ENCODE peak calls at places on chromosomes 5 and 9, in eight cellular contexts. One of them, this sample, is unnamed.

GRCh38 chr9:79524266-79524665 is 47.5 kb upstream of the TLE4 start:
- DNase-seq in NAMALWA: no peak
- DNase-seq in endothelial cell: no peak
- DNase-seq in CD8-positive, alpha-beta T cell: no peak
- DNase-seq in psoas muscle: no peak
- DNase-seq in heart right ventricle: no peak
- DNase-seq in GDM1: no peak
- DNase-seq in aorta: no peak
- DNase-seq in this sample: no peak

GRCh38 chr5:122102825-122103224 is 24.8 kb upstream of the LOX start:
- DNase-seq in NAMALWA: no peak
- DNase-seq in endothelial cell: no peak
- DNase-seq in CD8-positive, alpha-beta T cell: no peak
- DNase-seq in psoas muscle: no peak
- DNase-seq in heart right ventricle: no peak
- DNase-seq in GDM1: no peak
- DNase-seq in aorta: no peak
- DNase-seq in this sample: no peak

GRCh38 chr5:5065472-5065871 is 74.7 kb upstream of the ADAMTS16 start:
- DNase-seq in NAMALWA: no peak
- DNase-seq in endothelial cell: no peak
- DNase-seq in CD8-positive, alpha-beta T cell: no peak
- DNase-seq in psoas muscle: no peak
- DNase-seq in heart right ventricle: no peak
- DNase-seq in GDM1: no peak
- DNase-seq in aorta: no peak
- DNase-seq in this sample: no peak

GRCh38 chr5:128773378-128773777 is 191.9 kb upstream of the SLC27A6 start:
- DNase-seq in NAMALWA: no peak
- DNase-seq in endothelial cell: no peak
- DNase-seq in CD8-positive, alpha-beta T cell: no peak
- DNase-seq in psoas muscle: no peak
- DNase-seq in heart right ventricle: no peak
- DNase-seq in GDM1: no peak
- DNase-seq in aorta: no peak
- DNase-seq in this sample: no peak

GRCh38 chr9:134553061-134553891 is 88.3 kb upstream of the COL5A1 start:
- DNase-seq in NAMALWA: no peak
- DNase-seq in endothelial cell: no peak
- DNase-seq in CD8-positive, alpha-beta T cell: no peak
- DNase-seq in psoas muscle: no peak
- DNase-seq in heart right ventricle: no peak
- DNase-seq in GDM1: no peak
- DNase-seq in aorta: no peak
- DNase-seq in this sample: no peak

GRCh38 chr9:135887021-135887507 is 20.3 kb downstream of the CAMSAP1 start:
- DNase-seq in NAMALWA: no peak
- DNase-seq in endothelial cell: no peak
- DNase-seq in CD8-positive, alpha-beta T cell: no peak
- DNase-seq in psoas muscle: peak; percentile 71
- DNase-seq in heart right ventricle: peak; percentile 61
- DNase-seq in GDM1: peak; percentile 60
- DNase-seq in aorta: peak; percentile 57
- DNase-seq in this sample: no peak

GRCh38 chr5:169088032-169088726 is 212.8 kb downstream of the SLIT3 start:
- DNase-seq in NAMALWA: no peak
- DNase-seq in endothelial cell: no peak
- DNase-seq in CD8-positive, alpha-beta T cell: no peak
- DNase-seq in psoas muscle: no peak
- DNase-seq in heart right ventricle: no peak
- DNase-seq in GDM1: no peak
- DNase-seq in aorta: no peak
- DNase-seq in this sample: no peak

GRCh38 chr5:174692381-174692780 is 32.0 kb upstream of the MSX2 start:
- DNase-seq in NAMALWA: no peak
- DNase-seq in endothelial cell: no peak
- DNase-seq in CD8-positive, alpha-beta T cell: no peak
- DNase-seq in psoas muscle: no peak
- DNase-seq in heart right ventricle: no peak
- DNase-seq in GDM1: no peak
- DNase-seq in aorta: no peak
- DNase-seq in this sample: no peak

GRCh38 chr9:82302968-82303655 is 314.5 kb downstream of the SPATA31D1 start:
- DNase-seq in NAMALWA: no peak
- DNase-seq in endothelial cell: no peak
- DNase-seq in CD8-positive, alpha-beta T cell: no peak
- DNase-seq in psoas muscle: no peak
- DNase-seq in heart right ventricle: no peak
- DNase-seq in GDM1: no peak
- DNase-seq in aorta: no peak
- DNase-seq in this sample: no peak

GRCh38 chr9:78030553-78031270 is 899 bp downstream of the GNAQ start:
- DNase-seq in NAMALWA: no peak
- DNase-seq in endothelial cell: peak; percentile 58
- DNase-seq in CD8-positive, alpha-beta T cell: peak; percentile 69
- DNase-seq in psoas muscle: peak; percentile 67
- DNase-seq in heart right ventricle: peak; percentile 50
- DNase-seq in GDM1: peak; percentile 49
- DNase-seq in aorta: peak; percentile 78
- DNase-seq in this sample: peak; percentile 30

GRCh38 chr5:177176175-177176704 is 42.7 kb downstream of the NSD1 start:
- DNase-seq in NAMALWA: peak; percentile 26
- DNase-seq in endothelial cell: no peak
- DNase-seq in CD8-positive, alpha-beta T cell: no peak
- DNase-seq in psoas muscle: no peak
- DNase-seq in heart right ventricle: no peak
- DNase-seq in GDM1: no peak
- DNase-seq in aorta: no peak
- DNase-seq in this sample: no peak

GRCh38 chr9:114518599-114519022 is 13.3 kb upstream of the WHRN start:
- DNase-seq in NAMALWA: peak; percentile 14
- DNase-seq in endothelial cell: no peak
- DNase-seq in CD8-positive, alpha-beta T cell: no peak
- DNase-seq in psoas muscle: no peak
- DNase-seq in heart right ventricle: no peak
- DNase-seq in GDM1: no peak
- DNase-seq in aorta: no peak
- DNase-seq in this sample: no peak

GRCh38 chr5:171449426-171449825 is 30.0 kb downstream of the FGF18 start:
- DNase-seq in NAMALWA: no peak
- DNase-seq in endothelial cell: no peak
- DNase-seq in CD8-positive, alpha-beta T cell: no peak
- DNase-seq in psoas muscle: no peak
- DNase-seq in heart right ventricle: no peak
- DNase-seq in GDM1: no peak
- DNase-seq in aorta: no peak
- DNase-seq in this sample: no peak

GRCh38 chr9:113614843-113615648 is 151.5 kb downstream of the RGS3 start:
- DNase-seq in NAMALWA: no peak
- DNase-seq in endothelial cell: no peak
- DNase-seq in CD8-positive, alpha-beta T cell: no peak
- DNase-seq in psoas muscle: peak; percentile 64
- DNase-seq in heart right ventricle: no peak
- DNase-seq in GDM1: no peak
- DNase-seq in aorta: peak; percentile 83
- DNase-seq in this sample: no peak

GRCh38 chr5:54309751-54310432 is 481 bp downstream of the ARL15 start:
- DNase-seq in NAMALWA: peak; percentile 52
- DNase-seq in endothelial cell: peak; percentile 39
- DNase-seq in CD8-positive, alpha-beta T cell: peak; percentile 21
- DNase-seq in psoas muscle: peak; percentile 33
- DNase-seq in heart right ventricle: peak; percentile 46
- DNase-seq in GDM1: no peak
- DNase-seq in aorta: peak; percentile 51
- DNase-seq in this sample: no peak

GRCh38 chr5:54115768-54116403 is 194.5 kb downstream of the ARL15 start:
- DNase-seq in NAMALWA: no peak
- DNase-seq in endothelial cell: no peak
- DNase-seq in CD8-positive, alpha-beta T cell: no peak
- DNase-seq in psoas muscle: no peak
- DNase-seq in heart right ventricle: no peak
- DNase-seq in GDM1: no peak
- DNase-seq in aorta: no peak
- DNase-seq in this sample: no peak

This sample was measured in effector memory CD4-positive, alpha-beta T cell.